ENCODE peak calls at places on chromosome 14, in eight cellular contexts. One of them, this sample, is unnamed.

GRCh38 chr14:36021926-36022325 is 154.6 kb downstream of the PTCSC3 start:
- DNase-seq in endothelial cell: no peak
- DNase-seq in heart right ventricle: no peak
- DNase-seq in esophagus muscularis mucosa: no peak
- DNase-seq in hepatocyte: no peak
- DNase-seq in CD4-positive, alpha-beta T cell: no peak
- DNase-seq in RWPE2: no peak
- DNase-seq in cardiac muscle cell: no peak
- DNase-seq in this sample: no peak

GRCh38 chr14:68779761-68780323 is 13.0 kb downstream of the ZFP36L1 start:
- DNase-seq in esophagus muscularis mucosa: no peak
- DNase-seq in heart right ventricle: no peak
- DNase-seq in RWPE2: no peak
- DNase-seq in hepatocyte: peak; percentile 87
- DNase-seq in cardiac muscle cell: no peak
- DNase-seq in endothelial cell: no peak
- DNase-seq in CD4-positive, alpha-beta T cell: peak; percentile 49
- DNase-seq in this sample: no peak

GRCh38 chr14:96902004-96902403 is 104.8 kb downstream of the VRK1 start:
- DNase-seq in endothelial cell: no peak
- DNase-seq in RWPE2: no peak
- DNase-seq in hepatocyte: no peak
- DNase-seq in esophagus muscularis mucosa: peak; percentile 62
- DNase-seq in heart right ventricle: no peak
- DNase-seq in cardiac muscle cell: no peak
- DNase-seq in CD4-positive, alpha-beta T cell: no peak
- DNase-seq in this sample: no peak

GRCh38 chr14:35867280-35867629 is 41.1 kb downstream of the BRMS1L start:
- DNase-seq in RWPE2: no peak
- DNase-seq in hepatocyte: no peak
- DNase-seq in endothelial cell: no peak
- DNase-seq in heart right ventricle: no peak
- DNase-seq in cardiac muscle cell: no peak
- DNase-seq in esophagus muscularis mucosa: no peak
- DNase-seq in CD4-positive, alpha-beta T cell: no peak
- DNase-seq in this sample: no peak

GRCh38 chr14:70770490-70770889 is 38.8 kb downstream of the MAP3K9 start:
- DNase-seq in endothelial cell: no peak
- DNase-seq in cardiac muscle cell: no peak
- DNase-seq in RWPE2: peak; percentile 90
- DNase-seq in hepatocyte: no peak
- DNase-seq in heart right ventricle: no peak
- DNase-seq in CD4-positive, alpha-beta T cell: no peak
- DNase-seq in esophagus muscularis mucosa: no peak
- DNase-seq in this sample: no peak

GRCh38 chr14:54738009-54738408 is 164.6 kb downstream of the GCH1 start:
- DNase-seq in cardiac muscle cell: no peak
- DNase-seq in endothelial cell: no peak
- DNase-seq in heart right ventricle: no peak
- DNase-seq in hepatocyte: no peak
- DNase-seq in esophagus muscularis mucosa: no peak
- DNase-seq in RWPE2: no peak
- DNase-seq in CD4-positive, alpha-beta T cell: no peak
- DNase-seq in this sample: no peak

GRCh38 chr14:30131698-30132097 is 204.1 kb upstream of the PRKD1 start:
- DNase-seq in RWPE2: no peak
- DNase-seq in CD4-positive, alpha-beta T cell: no peak
- DNase-seq in esophagus muscularis mucosa: no peak
- DNase-seq in cardiac muscle cell: no peak
- DNase-seq in endothelial cell: no peak
- DNase-seq in hepatocyte: no peak
- DNase-seq in heart right ventricle: no peak
- DNase-seq in this sample: no peak

GRCh38 chr14:106378191-106378590 is 851.8 kb downstream of the TMEM121 start:
- DNase-seq in cardiac muscle cell: no peak
- DNase-seq in RWPE2: no peak
- DNase-seq in esophagus muscularis mucosa: no peak
- DNase-seq in hepatocyte: no peak
- DNase-seq in heart right ventricle: no peak
- DNase-seq in CD4-positive, alpha-beta T cell: no peak
- DNase-seq in endothelial cell: no peak
- DNase-seq in this sample: no peak

GRCh38 chr14:32010561-32011188 is 66.4 kb upstream of the ARHGAP5 start:
- DNase-seq in cardiac muscle cell: no peak
- DNase-seq in hepatocyte: peak; percentile 34
- DNase-seq in CD4-positive, alpha-beta T cell: no peak
- DNase-seq in RWPE2: no peak
- DNase-seq in esophagus muscularis mucosa: peak; percentile 26
- DNase-seq in endothelial cell: no peak
- DNase-seq in heart right ventricle: no peak
- DNase-seq in this sample: no peak

GRCh38 chr14:63727231-63727735 is 582 bp downstream of the SGPP1 start:
- DNase-seq in hepatocyte: peak; percentile 66
- DNase-seq in cardiac muscle cell: peak; percentile 69
- DNase-seq in CD4-positive, alpha-beta T cell: no peak
- DNase-seq in endothelial cell: peak; percentile 57
- DNase-seq in RWPE2: peak; percentile 76
- DNase-seq in heart right ventricle: peak; percentile 55
- DNase-seq in esophagus muscularis mucosa: peak; percentile 89
- DNase-seq in this sample: no peak

GRCh38 chr14:68734231-68734732 is 58.6 kb downstream of the ZFP36L1 start:
- DNase-seq in CD4-positive, alpha-beta T cell: peak; percentile 14
- DNase-seq in esophagus muscularis mucosa: no peak
- DNase-seq in cardiac muscle cell: no peak
- DNase-seq in endothelial cell: no peak
- DNase-seq in RWPE2: no peak
- DNase-seq in heart right ventricle: no peak
- DNase-seq in hepatocyte: no peak
- DNase-seq in this sample: no peak

DNA sequence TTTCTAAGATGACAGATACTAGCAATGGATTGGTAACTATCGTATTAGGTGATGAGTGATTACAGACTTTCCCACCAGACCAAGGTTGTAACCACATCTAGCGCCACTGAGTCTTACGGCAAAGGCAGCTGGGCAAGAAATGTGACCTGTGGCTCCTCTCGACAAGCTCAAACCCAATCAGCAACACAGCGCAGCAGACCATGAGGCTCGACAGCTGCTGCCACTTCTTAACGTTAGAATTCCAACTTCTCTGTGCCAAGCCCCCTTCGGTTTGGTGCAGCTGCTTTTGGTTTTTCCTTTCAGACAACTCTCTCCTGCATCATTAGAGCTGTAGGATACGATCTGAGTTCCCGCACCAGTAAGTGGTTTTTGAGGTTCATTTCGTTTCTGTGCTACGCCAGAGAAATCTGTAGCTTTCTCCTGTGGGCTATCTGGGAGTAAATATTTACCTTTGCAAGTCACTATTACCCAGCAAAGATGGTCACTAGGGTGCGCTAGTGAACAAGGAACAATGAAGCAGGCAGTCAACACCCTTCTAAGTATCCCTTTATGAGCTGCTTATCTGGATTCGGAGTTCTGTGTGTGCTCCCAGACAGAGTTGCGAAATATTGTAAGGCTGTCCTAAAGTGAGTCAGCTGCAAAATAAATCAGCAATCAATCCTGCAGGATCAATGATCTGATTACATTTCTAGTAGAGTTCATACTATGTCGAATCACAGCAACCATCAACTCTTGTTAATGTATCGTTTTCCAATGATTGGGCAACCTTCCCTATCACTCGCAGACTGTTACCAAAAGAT is 133.8 kb downstream of the KCNK10 start:
- DNase-seq in endothelial cell: peak; percentile 82
- DNase-seq in esophagus muscularis mucosa: peak; percentile 92
- DNase-seq in RWPE2: no peak
- DNase-seq in cardiac muscle cell: peak; percentile 82
- DNase-seq in hepatocyte: peak; percentile 91
- DNase-seq in heart right ventricle: no peak
- DNase-seq in CD4-positive, alpha-beta T cell: peak; percentile 17
- DNase-seq in this sample: no peak
- TF ChIP-seq CTCF in endothelial cell: peak; percentile 32
- TF ChIP-seq CTCF in esophagus muscularis mucosa: peak; percentile 47
- TF ChIP-seq CTCF in RWPE2: peak; percentile 89
- TF ChIP-seq CTCF in cardiac muscle cell: peak; percentile 80
- TF ChIP-seq CTCF in hepatocyte: peak; percentile 84
- TF ChIP-seq CTCF in heart right ventricle: peak; percentile 71
- TF ChIP-seq CTCF in CD4-positive, alpha-beta T cell: peak; percentile 46
- TF ChIP-seq CTCF in this sample: peak; percentile 79

GRCh38 chr14:56874375-56874774 is 64.1 kb upstream of the OTX2 start:
- DNase-seq in heart right ventricle: no peak
- DNase-seq in esophagus muscularis mucosa: no peak
- DNase-seq in CD4-positive, alpha-beta T cell: no peak
- DNase-seq in RWPE2: no peak
- DNase-seq in hepatocyte: peak; percentile 44
- DNase-seq in cardiac muscle cell: peak; percentile 48
- DNase-seq in endothelial cell: peak; percentile 53
- DNase-seq in this sample: no peak

GRCh38 chr14:56881181-56881580 is 70.9 kb upstream of the OTX2 start:
- DNase-seq in esophagus muscularis mucosa: no peak
- DNase-seq in endothelial cell: no peak
- DNase-seq in RWPE2: no peak
- DNase-seq in hepatocyte: no peak
- DNase-seq in cardiac muscle cell: no peak
- DNase-seq in heart right ventricle: no peak
- DNase-seq in CD4-positive, alpha-beta T cell: no peak
- DNase-seq in this sample: no peak

GRCh38 chr14:56875104-56875675 is 64.9 kb upstream of the OTX2 start:
- DNase-seq in RWPE2: no peak
- DNase-seq in heart right ventricle: no peak
- DNase-seq in esophagus muscularis mucosa: no peak
- DNase-seq in hepatocyte: no peak
- DNase-seq in endothelial cell: no peak
- DNase-seq in cardiac muscle cell: no peak
- DNase-seq in CD4-positive, alpha-beta T cell: no peak
- DNase-seq in this sample: no peak

GRCh38 chr14:56884617-56885016 is 74.3 kb upstream of the OTX2 start:
- DNase-seq in cardiac muscle cell: no peak
- DNase-seq in esophagus muscularis mucosa: no peak
- DNase-seq in heart right ventricle: no peak
- DNase-seq in hepatocyte: no peak
- DNase-seq in CD4-positive, alpha-beta T cell: no peak
- DNase-seq in RWPE2: no peak
- DNase-seq in endothelial cell: no peak
- DNase-seq in this sample: no peak

DNA sequence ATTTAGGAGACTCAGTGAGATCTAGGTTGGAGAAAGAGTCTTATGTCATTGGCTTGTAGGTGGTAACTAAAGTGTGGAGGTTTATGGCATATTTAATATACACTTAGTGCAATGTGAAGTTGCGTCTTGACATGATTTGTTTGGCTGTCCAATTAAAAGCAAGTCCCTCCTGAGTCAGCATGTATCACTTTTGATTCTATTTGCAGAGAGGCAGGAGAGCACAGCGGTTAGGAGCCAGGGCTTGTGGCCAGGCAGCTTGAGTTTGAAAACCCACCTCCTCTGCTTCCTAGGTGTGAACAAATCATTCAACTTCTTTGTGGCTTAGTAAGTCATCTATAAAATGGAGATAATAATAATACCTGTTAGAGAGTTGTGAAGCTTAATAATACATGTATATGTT is 68.5 kb upstream of the OTX2 start:
- DNase-seq in esophagus muscularis mucosa: peak; percentile 37
- DNase-seq in heart right ventricle: no peak
- DNase-seq in CD4-positive, alpha-beta T cell: no peak
- DNase-seq in endothelial cell: no peak
- DNase-seq in hepatocyte: no peak
- DNase-seq in cardiac muscle cell: no peak
- DNase-seq in RWPE2: no peak
- DNase-seq in this sample: no peak
- TF ChIP-seq CTCF in esophagus muscularis mucosa: no peak
- TF ChIP-seq CTCF in heart right ventricle: no peak
- TF ChIP-seq CTCF in CD4-positive, alpha-beta T cell: no peak
- TF ChIP-seq CTCF in endothelial cell: no peak
- TF ChIP-seq CTCF in hepatocyte: no peak
- TF ChIP-seq CTCF in cardiac muscle cell: no peak
- TF ChIP-seq CTCF in RWPE2: no peak
- TF ChIP-seq CTCF in this sample: no peak

DNA sequence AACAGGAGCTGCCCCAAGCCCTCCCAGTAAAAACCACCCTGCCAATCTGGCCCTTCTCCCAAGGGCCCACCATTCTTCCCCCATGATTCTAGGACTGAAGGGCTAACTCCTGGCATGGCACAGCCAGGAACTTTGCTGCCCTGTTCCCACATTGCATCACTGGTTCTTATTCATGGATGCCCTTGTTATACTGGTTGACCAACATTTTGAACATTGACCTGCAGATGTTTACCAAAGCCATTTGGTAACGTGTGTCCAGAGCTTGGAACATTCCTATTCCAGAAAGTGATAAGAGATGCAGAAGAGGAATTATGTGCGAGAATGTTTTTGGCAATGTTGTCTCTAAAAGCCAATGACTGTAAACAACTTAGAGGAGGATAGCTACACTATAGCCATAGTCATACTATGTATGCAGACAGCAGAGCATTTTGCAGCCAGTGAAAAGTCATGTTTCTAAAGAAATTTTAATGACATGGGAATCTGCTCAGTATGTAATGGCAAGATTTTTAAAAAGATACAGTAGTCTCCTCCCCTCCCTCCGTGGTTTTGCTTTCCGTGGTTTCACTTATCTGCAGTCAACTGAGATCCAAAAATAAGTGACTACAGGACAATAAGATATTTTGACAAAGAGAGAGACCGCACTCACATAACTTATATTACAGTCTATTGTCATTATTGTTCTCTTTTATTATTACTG is 108.8 kb downstream of the DAAM1 start:
- DNase-seq in RWPE2: no peak
- DNase-seq in endothelial cell: no peak
- DNase-seq in cardiac muscle cell: no peak
- DNase-seq in hepatocyte: no peak
- DNase-seq in heart right ventricle: no peak
- DNase-seq in CD4-positive, alpha-beta T cell: no peak
- DNase-seq in esophagus muscularis mucosa: no peak
- DNase-seq in this sample: no peak
- TF ChIP-seq CTCF in RWPE2: no peak
- TF ChIP-seq CTCF in endothelial cell: no peak
- TF ChIP-seq CTCF in cardiac muscle cell: no peak
- TF ChIP-seq CTCF in hepatocyte: no peak
- TF ChIP-seq CTCF in heart right ventricle: no peak
- TF ChIP-seq CTCF in CD4-positive, alpha-beta T cell: no peak
- TF ChIP-seq CTCF in esophagus muscularis mucosa: no peak
- TF ChIP-seq CTCF in this sample: no peak

DNA sequence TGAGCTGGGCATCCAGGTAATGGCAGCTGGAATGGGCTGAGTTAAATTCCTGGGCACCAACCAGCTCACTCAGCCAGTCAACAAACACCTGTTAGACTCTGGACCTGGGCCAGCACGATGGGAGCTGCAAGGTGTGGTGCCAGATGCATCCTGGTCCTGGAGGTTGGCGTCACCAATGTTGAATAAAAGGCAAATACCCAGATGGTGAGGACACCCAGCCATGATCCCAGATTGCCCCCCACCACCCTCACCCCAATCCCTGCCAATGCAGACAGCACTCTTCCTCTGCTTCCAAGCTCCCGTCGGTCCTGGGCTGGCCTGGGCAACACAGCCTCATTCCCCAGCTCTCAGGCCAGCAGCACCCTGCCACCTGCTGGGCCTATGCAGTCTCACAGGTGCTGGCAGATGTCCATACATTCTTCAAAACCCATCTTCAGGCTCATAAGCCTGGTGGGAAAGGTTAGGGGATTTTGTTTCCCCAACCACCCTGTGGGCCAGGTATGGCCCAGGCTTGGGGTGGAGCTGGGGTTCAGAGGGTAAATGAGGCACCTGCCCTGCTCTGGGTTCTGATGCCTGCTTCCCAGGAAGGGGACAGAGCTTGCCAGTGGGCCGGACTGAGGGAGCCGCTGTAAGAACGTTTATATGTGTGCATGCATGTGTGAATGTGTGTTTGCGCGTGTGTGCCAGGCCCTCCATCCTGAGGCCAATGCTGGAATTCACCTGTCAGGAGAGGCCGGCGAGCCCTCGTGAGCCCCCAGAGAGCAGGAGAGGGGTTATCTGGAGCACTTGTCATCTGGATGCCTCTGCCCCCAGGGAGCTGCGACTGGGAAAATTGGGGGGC is 58.0 kb downstream of the LGMN start:
- DNase-seq in heart right ventricle: no peak
- DNase-seq in RWPE2: peak; percentile 76
- DNase-seq in endothelial cell: peak; percentile 47
- DNase-seq in hepatocyte: peak; percentile 77
- DNase-seq in cardiac muscle cell: peak; percentile 69
- DNase-seq in esophagus muscularis mucosa: no peak
- DNase-seq in CD4-positive, alpha-beta T cell: no peak
- DNase-seq in this sample: peak; percentile 77
- TF ChIP-seq CTCF in heart right ventricle: peak; percentile 57
- TF ChIP-seq CTCF in RWPE2: peak; percentile 90
- TF ChIP-seq CTCF in endothelial cell: peak; percentile 15
- TF ChIP-seq CTCF in hepatocyte: peak; percentile 58
- TF ChIP-seq CTCF in cardiac muscle cell: peak; percentile 50
- TF ChIP-seq CTCF in esophagus muscularis mucosa: peak; percentile 31
- TF ChIP-seq CTCF in CD4-positive, alpha-beta T cell: no peak
- TF ChIP-seq CTCF in this sample: peak; percentile 69

This sample was measured in chondrocyte.